ENCODE peak calls at places on chromosomes 13 and 19, in eight cellular contexts. T, L, U, I, Q, X, E and B are unnamed samples.
A peak's percentile ranks its signal among the peaks of the same experiment; 100 is the strongest.

GRCh38 chr13:59680429-59681024 is 483.2 kb downstream of the DIAPH3 start:
- DNase-seq in U (peak; percentile 39), I (no peak), X (no peak), T (no peak), Q (no peak), E (peak; percentile 47), L (no peak), B (peak; percentile 56)

GRCh38 chr13:73090812-73091187 is 32.0 kb downstream of the KLF5 start:
- DNase-seq in I (no peak), L (no peak), E (no peak), U (no peak), Q (no peak), X (no peak), T (no peak), B (no peak)

GRCh38 chr13:110396913-110397379 is 89.9 kb downstream of the COL4A2 start:
- DNase-seq in X (no peak), E (peak; percentile 100), T (no peak), Q (no peak), L (no peak), U (peak; percentile 93), I (no peak), B (peak; percentile 99)

GRCh38 chr19:45472557-45473365 is 5.0 kb downstream of the FOSB start:
- DNase-seq in I (no peak), U (no peak), T (no peak), X (no peak), L (no peak), Q (no peak), E (peak; percentile 35), B (peak; percentile 35)

GRCh38 chr19:48506138-48506733 is 5.4 kb downstream of the LMTK3 start:
- DNase-seq in T (no peak), E (peak; percentile 74), Q (no peak), X (no peak), U (peak; percentile 67), L (peak; percentile 29), I (no peak), B (peak; percentile 54)

GRCh38 chr19:4327252-4327876 is 11.3 kb downstream of the STAP2 start:
- DNase-seq in T (peak; percentile 71), Q (peak; percentile 75), I (peak; percentile 81), E (peak; percentile 73), X (no peak), L (no peak), U (no peak), B (peak; percentile 77)

GRCh38 chr19:1520203-1520780 is 3.6 kb upstream of the PLK5 start:
- DNase-seq in X (no peak), T (no peak), I (no peak), E (no peak), L (no peak), U (no peak), Q (no peak), B (no peak)

GRCh38 chr13:113629814-113630213 is 28.2 kb downstream of the ATP4B start:
- DNase-seq in Q (no peak), X (no peak), L (no peak), U (no peak), I (no peak), T (no peak), E (no peak), B (no peak)

GRCh38 chr19:13441810-13442512 is 64.3 kb downstream of the CACNA1A start:
- DNase-seq in L (no peak), U (peak; percentile 47), E (peak; percentile 60), I (peak; percentile 46), X (no peak), Q (peak; percentile 19), T (peak; percentile 63), B (peak; percentile 66)

GRCh38 chr13:23671367-23671766 is 101.2 kb downstream of the TNFRSF19 start:
- DNase-seq in Q (no peak), L (no peak), T (no peak), E (peak; percentile 40), I (no peak), U (no peak), X (no peak), B (no peak)

GRCh38 chr13:110912651-110913051 is 2.2 kb downstream of the ANKRD10 start:
- DNase-seq in E (peak; percentile 78), I (no peak), Q (no peak), L (no peak), X (no peak), T (no peak), U (peak; percentile 28), B (peak; percentile 62)

GRCh38 chr13:112143046-112143752 is 76.2 kb downstream of the SOX1 start:
- DNase-seq in L (no peak), Q (no peak), I (no peak), T (no peak), X (no peak), E (no peak), U (no peak), B (no peak)

GRCh38 chr19:8835446-8835845 is 3.3 kb downstream of the MBD3L1 start:
- DNase-seq in L (no peak), I (no peak), X (no peak), Q (no peak), T (no peak), U (no peak), E (no peak), B (no peak)

GRCh38 chr19:39405261-39405912 is 1.3 kb upstream of the ZFP36 start:
- DNase-seq in I (no peak), X (no peak), T (no peak), E (peak; percentile 30), Q (no peak), U (no peak), L (no peak), B (no peak)

GRCh38 chr19:44570984-44571684 is 41.7 kb upstream of the CEACAM20 start:
- DNase-seq in T (no peak), X (peak; percentile 19), E (peak; percentile 80), U (peak; percentile 70), Q (peak; percentile 14), L (peak; percentile 54), I (peak; percentile 10), B (peak; percentile 62)

GRCh38 chr19:19747357-19748220 is 14.7 kb upstream of the ZNF14 start:
- DNase-seq in U (no peak), T (no peak), Q (no peak), I (no peak), L (no peak), E (no peak), X (no peak), B (no peak)

GRCh38 chr13:41284512-41285288 is 21.3 kb upstream of the MTRF1 start:
- DNase-seq in Q (no peak), U (no peak), L (no peak), E (peak; percentile 89), X (no peak), T (no peak), I (no peak), B (peak; percentile 95)

GRCh38 chr19:49875801-49876421 is 1.2 kb downstream of the AKT1S1 start:
- DNase-seq in E (peak; percentile 68), T (no peak), U (peak; percentile 42), I (peak; percentile 58), Q (peak; percentile 39), X (no peak), L (peak; percentile 16), B (no peak)

GRCh38 chr13:42333613-42334328 is 61.8 kb downstream of the AKAP11 start:
- DNase-seq in I (no peak), Q (no peak), L (peak; percentile 18), X (peak; percentile 55), T (no peak), U (peak; percentile 1), E (peak; percentile 42), B (peak; percentile 42)

GRCh38 chr13:26247011-26247410 is 6.9 kb upstream of the CDK8 start:
- DNase-seq in T (no peak), Q (no peak), X (no peak), L (no peak), I (no peak), E (no peak), U (no peak), B (no peak)

GRCh38 chr13:77300176-77301141 is 26.4 kb downstream of the MYCBP2 start:
- DNase-seq in L (no peak), U (no peak), Q (no peak), I (no peak), T (no peak), X (no peak), E (peak; percentile 85), B (peak; percentile 59)

GRCh38 chr13:48434203-48434602 is 21.3 kb upstream of the LPAR6 start:
- DNase-seq in Q (no peak), I (no peak), T (no peak), U (no peak), X (no peak), E (no peak), L (no peak), B (no peak)

GRCh38 chr19:3653865-3654513 is 27.4 kb upstream of the CACTIN start:
- DNase-seq in E (peak; percentile 22), X (no peak), I (peak; percentile 20), Q (no peak), U (peak; percentile 21), T (no peak), L (no peak), B (no peak)

GRCh38 chr13:43360911-43361605 is 337.7 kb downstream of the DNAJC15 start:
- DNase-seq in T (no peak), L (no peak), X (no peak), I (no peak), Q (no peak), E (no peak), U (no peak), B (no peak)

GRCh38 chr19:39943586-39943985 is 9.2 kb upstream of the FCGBP start:
- DNase-seq in X (no peak), T (no peak), U (no peak), I (no peak), L (no peak), Q (no peak), E (no peak), B (no peak)

GRCh38 chr19:51327066-51327985 is 14.6 kb downstream of the VSIG10L start:
- DNase-seq in U (no peak), E (peak; percentile 83), Q (peak; percentile 46), T (no peak), I (peak; percentile 59), X (no peak), L (no peak), B (peak; percentile 28)

GRCh38 chr19:1431759-1432506 is 6.3 kb upstream of the RPS15 start:
- DNase-seq in T (no peak), Q (no peak), X (no peak), I (no peak), E (no peak), L (no peak), U (no peak), B (no peak)

GRCh38 chr13:87384099-87384498 is 287.1 kb upstream of the SLITRK5 start:
- DNase-seq in L (no peak), X (no peak), I (no peak), T (no peak), Q (no peak), U (no peak), E (no peak), B (no peak)

GRCh38 chr13:63855457-63856118 is 2439.9 kb upstream of the PCDH20 start:
- DNase-seq in I (no peak), Q (no peak), U (no peak), T (no peak), E (no peak), L (no peak), X (no peak), B (no peak)

GRCh38 chr19:29484876-29485275 is 40.9 kb upstream of the VSTM2B start:
- DNase-seq in I (no peak), L (no peak), Q (no peak), E (no peak), U (no peak), X (no peak), T (no peak), B (no peak)

GRCh38 chr13:111110054-111110453 is 5.1 kb upstream of the ARHGEF7 start:
- DNase-seq in T (no peak), E (no peak), U (no peak), Q (no peak), X (no peak), L (no peak), I (no peak), B (no peak)